ENCODE peak calls at places on chromosomes 2 and 18, in six cellular contexts. One of them, this sample, is unnamed.

GRCh38 chr2:228866781-228867180 is 404.3 kb downstream of the PID1 start:
- DNase-seq in ovary: no peak
- DNase-seq in esophagus muscularis mucosa: no peak
- DNase-seq in uterus: no peak
- DNase-seq in tibial nerve: no peak
- DNase-seq in heart left ventricle: no peak
- DNase-seq in this sample: no peak

GRCh38 chr2:226644342-226644957 is 155.2 kb downstream of the IRS1 start:
- DNase-seq in esophagus muscularis mucosa: peak
- DNase-seq in heart left ventricle: peak
- DNase-seq in tibial nerve: no peak
- DNase-seq in uterus: no peak
- DNase-seq in ovary: no peak
- DNase-seq in this sample: no peak

GRCh38 chr2:166439078-166439477 is 55.0 kb downstream of the SCN7A start:
- DNase-seq in ovary: no peak
- DNase-seq in tibial nerve: no peak
- DNase-seq in heart left ventricle: no peak
- DNase-seq in uterus: no peak
- DNase-seq in esophagus muscularis mucosa: no peak
- DNase-seq in this sample: no peak

GRCh38 chr2:174334278-174334715 is 457 bp upstream of the SP9 start:
- DNase-seq in uterus: no peak
- DNase-seq in esophagus muscularis mucosa: no peak
- DNase-seq in ovary: no peak
- DNase-seq in tibial nerve: no peak
- DNase-seq in heart left ventricle: no peak
- DNase-seq in this sample: no peak

GRCh38 chr2:231008131-231008530 is 12.2 kb downstream of the SPATA3 start:
- DNase-seq in esophagus muscularis mucosa: no peak
- DNase-seq in heart left ventricle: no peak
- DNase-seq in uterus: no peak
- DNase-seq in tibial nerve: no peak
- DNase-seq in ovary: no peak
- DNase-seq in this sample: no peak

GRCh38 chr2:74525717-74526648 is at the start of gene DQX1:
- DNase-seq in esophagus muscularis mucosa: no peak
- DNase-seq in tibial nerve: no peak
- DNase-seq in heart left ventricle: no peak
- DNase-seq in ovary: no peak
- DNase-seq in uterus: no peak
- DNase-seq in this sample: no peak

GRCh38 chr18:79881695-79882094 is 69.8 kb downstream of the SLC66A2 start:
- DNase-seq in ovary: no peak
- DNase-seq in heart left ventricle: no peak
- DNase-seq in esophagus muscularis mucosa: no peak
- DNase-seq in uterus: no peak
- DNase-seq in tibial nerve: no peak
- DNase-seq in this sample: no peak

GRCh38 chr2:127623388-127624320 is 22.3 kb upstream of the GPR17 start:
- DNase-seq in uterus: no peak
- DNase-seq in tibial nerve: no peak
- DNase-seq in esophagus muscularis mucosa: no peak
- DNase-seq in heart left ventricle: no peak
- DNase-seq in ovary: peak
- DNase-seq in this sample: no peak

GRCh38 chr2:105409717-105410116 is 10.9 kb upstream of the FHL2 start:
- DNase-seq in esophagus muscularis mucosa: no peak
- DNase-seq in ovary: peak
- DNase-seq in tibial nerve: peak
- DNase-seq in uterus: peak
- DNase-seq in heart left ventricle: peak
- DNase-seq in this sample: peak

GRCh38 chr18:57954928-57955327 is 89.1 kb upstream of the NEDD4L start:
- DNase-seq in ovary: no peak
- DNase-seq in esophagus muscularis mucosa: no peak
- DNase-seq in uterus: no peak
- DNase-seq in heart left ventricle: no peak
- DNase-seq in tibial nerve: no peak
- DNase-seq in this sample: no peak

GRCh38 chr2:223591596-223591995 is 10.6 kb downstream of the SCG2 start:
- DNase-seq in uterus: no peak
- DNase-seq in esophagus muscularis mucosa: no peak
- DNase-seq in ovary: no peak
- DNase-seq in heart left ventricle: no peak
- DNase-seq in tibial nerve: no peak
- DNase-seq in this sample: no peak

GRCh38 chr2:202037086-202037485 is 3.4 kb downstream of the FZD7 start:
- DNase-seq in esophagus muscularis mucosa: no peak
- DNase-seq in tibial nerve: no peak
- DNase-seq in uterus: no peak
- DNase-seq in ovary: no peak
- DNase-seq in heart left ventricle: no peak
- DNase-seq in this sample: no peak

GRCh38 chr2:106272202-106272807 is 78.2 kb upstream of the UXS1 start:
- DNase-seq in ovary: no peak
- DNase-seq in tibial nerve: no peak
- DNase-seq in esophagus muscularis mucosa: peak
- DNase-seq in uterus: no peak
- DNase-seq in heart left ventricle: no peak
- DNase-seq in this sample: no peak

GRCh38 chr2:235045336-235045972 is 93.6 kb downstream of the SH3BP4 start:
- DNase-seq in ovary: no peak
- DNase-seq in esophagus muscularis mucosa: no peak
- DNase-seq in uterus: no peak
- DNase-seq in heart left ventricle: no peak
- DNase-seq in tibial nerve: no peak
- DNase-seq in this sample: peak

GRCh38 chr2:42101641-42102605 is 54.1 kb downstream of the PKDCC start:
- DNase-seq in ovary: peak
- DNase-seq in uterus: peak
- DNase-seq in heart left ventricle: peak
- DNase-seq in tibial nerve: peak
- DNase-seq in esophagus muscularis mucosa: no peak
- DNase-seq in this sample: peak

GRCh38 chr2:42098571-42099430 is 51.0 kb downstream of the PKDCC start:
- DNase-seq in esophagus muscularis mucosa: no peak
- DNase-seq in uterus: no peak
- DNase-seq in ovary: no peak
- DNase-seq in tibial nerve: no peak
- DNase-seq in heart left ventricle: peak
- DNase-seq in this sample: no peak

GRCh38 chr2:42099431-42100173 is 51.8 kb downstream of the PKDCC start:
- DNase-seq in heart left ventricle: no peak
- DNase-seq in ovary: no peak
- DNase-seq in tibial nerve: no peak
- DNase-seq in uterus: no peak
- DNase-seq in esophagus muscularis mucosa: no peak
- DNase-seq in this sample: no peak

GRCh38 chr2:42102606-42103450 is 55.0 kb downstream of the PKDCC start:
- DNase-seq in esophagus muscularis mucosa: no peak
- DNase-seq in uterus: peak
- DNase-seq in ovary: peak
- DNase-seq in tibial nerve: no peak
- DNase-seq in heart left ventricle: peak
- DNase-seq in this sample: peak

DNA sequence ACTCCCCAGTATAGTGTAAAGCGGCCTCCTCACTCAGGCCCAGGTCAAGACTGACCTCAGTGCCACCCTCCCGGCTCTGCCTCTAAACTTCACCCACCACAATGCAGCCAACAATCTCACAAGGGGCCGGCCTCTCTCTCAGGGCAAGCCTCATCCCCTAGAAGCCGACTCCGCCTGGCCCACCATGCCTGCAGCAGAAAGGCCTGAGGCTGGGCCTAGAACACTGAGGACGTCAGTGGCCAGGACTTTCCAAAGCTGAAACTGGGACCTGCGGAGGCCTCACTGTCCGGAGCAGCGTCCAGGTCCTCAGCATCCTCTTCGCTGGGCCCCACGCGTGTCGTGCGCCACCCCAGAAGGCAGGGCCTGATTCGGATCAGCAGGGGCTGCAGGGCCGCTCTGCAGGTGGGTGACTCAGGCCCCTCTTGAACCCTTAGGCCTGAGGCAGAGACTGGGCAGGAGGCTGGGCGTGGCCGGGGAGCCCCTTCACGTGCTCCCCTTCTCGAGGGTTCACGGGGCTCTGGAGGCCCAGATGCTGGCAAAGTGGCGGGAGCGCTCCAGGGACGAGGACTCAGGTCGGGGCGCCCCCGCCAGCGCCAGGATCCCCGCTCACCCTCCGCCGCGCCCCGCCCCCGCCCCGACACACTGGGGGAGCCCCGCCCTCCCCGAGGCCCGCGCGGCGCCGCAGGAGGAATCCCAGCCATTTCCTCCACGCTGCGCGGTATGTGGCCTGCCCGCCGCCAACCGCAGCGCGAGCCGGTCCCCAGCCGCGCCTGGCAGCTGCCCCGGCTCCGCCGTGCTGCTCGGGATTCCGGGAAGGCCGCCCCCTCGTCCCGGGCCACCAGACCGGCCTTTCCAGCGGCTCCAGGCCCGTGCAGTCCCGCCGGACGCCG is 53.1 kb downstream of the PKDCC start:
- DNase-seq in uterus: peak
- DNase-seq in tibial nerve: no peak
- DNase-seq in esophagus muscularis mucosa: no peak
- DNase-seq in ovary: peak
- DNase-seq in heart left ventricle: peak
- DNase-seq in this sample: peak
- H3K4me3 ChIP-seq in uterus: peak
- H3K4me3 ChIP-seq in tibial nerve: peak
- H3K4me3 ChIP-seq in esophagus muscularis mucosa: peak
- H3K4me3 ChIP-seq in ovary: peak
- H3K4me3 ChIP-seq in heart left ventricle: peak
- H3K4me3 ChIP-seq in this sample: peak

DNA sequence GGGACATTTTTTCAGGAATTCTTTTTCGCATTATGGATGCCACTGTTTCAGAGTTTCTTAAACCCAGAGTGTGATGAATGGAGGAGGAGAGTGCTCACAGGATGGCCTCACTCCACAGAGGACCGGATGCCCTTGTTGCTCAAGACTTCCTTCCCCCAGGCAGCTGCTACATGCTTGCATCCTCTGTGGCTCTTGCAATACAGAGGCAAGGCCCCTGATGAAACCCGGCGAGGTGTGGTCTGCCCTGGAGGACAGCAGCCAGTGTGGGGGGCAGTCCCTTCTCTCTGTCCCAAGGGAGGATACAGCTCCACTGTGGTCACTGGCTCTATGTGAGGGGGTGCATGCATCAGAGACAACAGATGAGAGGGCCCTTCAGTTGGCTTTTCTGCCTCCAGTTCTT is 109.6 kb downstream of the SH3RF3 start:
- DNase-seq in ovary: no peak
- DNase-seq in uterus: peak
- DNase-seq in heart left ventricle: peak
- DNase-seq in tibial nerve: peak
- DNase-seq in esophagus muscularis mucosa: peak
- DNase-seq in this sample: peak
- TF ChIP-seq POLR2A in ovary: no peak
- TF ChIP-seq POLR2A in uterus: no peak
- TF ChIP-seq POLR2A in heart left ventricle: no peak
- TF ChIP-seq POLR2A in tibial nerve: no peak
- TF ChIP-seq POLR2A in esophagus muscularis mucosa: no peak
- TF ChIP-seq POLR2A in this sample: no peak

GRCh38 chr2:20034821-20035220 is 16.6 kb downstream of the LAPTM4A start:
- DNase-seq in esophagus muscularis mucosa: no peak
- DNase-seq in uterus: no peak
- DNase-seq in heart left ventricle: no peak
- DNase-seq in ovary: no peak
- DNase-seq in tibial nerve: no peak
- DNase-seq in this sample: no peak
- H3K4me3 ChIP-seq in esophagus muscularis mucosa: no peak
- H3K4me3 ChIP-seq in uterus: no peak
- H3K4me3 ChIP-seq in heart left ventricle: no peak
- H3K4me3 ChIP-seq in ovary: no peak
- H3K4me3 ChIP-seq in tibial nerve: no peak
- H3K4me3 ChIP-seq in this sample: no peak

DNA sequence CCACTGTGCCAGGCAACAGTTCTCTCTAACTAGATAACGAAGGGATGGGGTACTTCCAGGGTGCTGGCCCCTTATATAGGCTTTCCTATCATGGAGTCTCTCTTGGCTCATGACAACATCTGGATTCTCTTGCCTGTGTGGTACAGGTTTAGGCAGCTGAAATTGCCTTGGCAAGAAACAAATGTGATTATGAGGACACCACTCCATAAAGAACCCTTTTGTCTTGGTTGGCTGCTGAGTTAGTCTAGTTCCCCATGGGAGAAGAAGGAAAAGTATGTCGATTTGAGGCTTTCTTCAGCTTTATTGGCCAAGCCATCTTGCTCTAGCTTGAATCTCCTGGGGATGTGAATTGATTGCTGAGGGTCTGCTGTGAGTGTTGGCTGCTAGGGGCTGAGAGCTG is 76.3 kb upstream of the ZCCHC2 start:
- DNase-seq in uterus: no peak
- DNase-seq in tibial nerve: no peak
- DNase-seq in esophagus muscularis mucosa: no peak
- DNase-seq in heart left ventricle: no peak
- DNase-seq in ovary: no peak
- DNase-seq in this sample: no peak
- TF ChIP-seq POLR2A in uterus: no peak
- TF ChIP-seq POLR2A in tibial nerve: no peak
- TF ChIP-seq POLR2A in esophagus muscularis mucosa: no peak
- TF ChIP-seq POLR2A in heart left ventricle: no peak
- TF ChIP-seq POLR2A in ovary: no peak
- TF ChIP-seq POLR2A in this sample: no peak

DNA sequence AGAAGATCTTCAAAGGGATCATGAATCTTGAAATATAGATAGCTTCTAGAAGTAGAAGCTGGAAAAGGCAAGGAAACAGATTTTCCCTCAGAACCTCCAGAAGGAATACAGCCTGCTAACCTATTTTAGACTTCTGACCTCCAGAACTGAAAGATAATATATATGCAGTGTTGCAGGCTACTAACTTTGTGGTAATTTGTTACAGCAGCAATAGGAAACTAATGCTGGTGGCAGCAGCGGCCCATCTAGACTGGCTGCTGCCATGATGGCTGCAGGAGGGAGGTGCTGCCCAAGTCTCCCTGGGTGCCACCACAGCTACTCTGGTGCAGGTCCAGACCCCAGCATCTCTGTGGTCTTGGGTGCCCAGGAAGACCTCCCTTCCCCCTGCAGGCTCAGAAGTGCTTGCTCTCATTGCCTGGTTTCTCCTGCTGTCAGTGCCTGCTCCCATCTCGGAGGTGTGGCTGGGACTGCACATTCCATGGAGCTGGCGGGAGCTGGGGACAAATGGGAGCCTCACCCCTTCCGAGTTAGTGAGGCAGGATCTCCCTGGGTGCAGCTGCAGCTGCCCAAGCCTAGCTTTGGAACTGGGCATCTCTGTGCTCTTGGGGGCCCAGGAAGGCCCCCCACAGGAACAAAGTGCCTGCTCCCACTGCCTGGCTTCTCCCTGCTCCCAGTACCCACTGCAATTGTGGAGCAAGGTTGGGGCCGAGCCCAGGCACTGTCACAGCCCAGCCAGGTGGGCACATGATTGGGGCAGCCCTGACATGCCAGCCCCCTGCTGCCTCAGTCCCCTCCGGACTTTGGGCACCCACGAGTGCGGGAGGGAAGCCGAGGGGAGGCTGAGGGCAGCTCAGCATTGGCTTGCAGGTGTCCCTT is 18.1 kb upstream of the CCDC88A start:
- DNase-seq in tibial nerve: no peak
- DNase-seq in esophagus muscularis mucosa: no peak
- DNase-seq in heart left ventricle: no peak
- DNase-seq in ovary: no peak
- DNase-seq in uterus: no peak
- DNase-seq in this sample: no peak
- H3K4me3 ChIP-seq in tibial nerve: no peak
- H3K4me3 ChIP-seq in esophagus muscularis mucosa: no peak
- H3K4me3 ChIP-seq in heart left ventricle: no peak
- H3K4me3 ChIP-seq in ovary: no peak
- H3K4me3 ChIP-seq in uterus: no peak
- H3K4me3 ChIP-seq in this sample: no peak

This sample was measured in stomach.